ENCODE peak calls at places on chromosomes 1 and 21, in eight cellular contexts. V is ovary, X is IMR-90, R is heart right ventricle, Q is AG09309, C is H7, W is cardiac muscle cell, F is transverse colon. K is an unnamed sample.

GRCh38 chr21:45636921-45637646 is 6.4 kb upstream of the PCBP3 start:
- DNase-seq in Q (no peak), V (no peak), W (no peak), X (no peak), F (no peak), R (no peak), C (peak), K (no peak)

GRCh38 chr1:205423248-205423647 is 1.4 kb upstream of the LEMD1 start:
- DNase-seq in R (no peak), V (no peak), C (no peak), Q (no peak), F (no peak), W (no peak), X (no peak), K (no peak)

GRCh38 chr1:116350097-116350645 is 22.9 kb upstream of the ATP1A1 start:
- DNase-seq in R (no peak), V (no peak), Q (no peak), C (no peak), X (no peak), F (no peak), W (no peak), K (no peak)

GRCh38 chr1:27027575-27028250 is 15.1 kb upstream of the TENT5B start:
- DNase-seq in C (no peak), W (no peak), X (no peak), Q (no peak), F (no peak), V (no peak), R (no peak), K (no peak)

GRCh38 chr1:116721608-116722007 is 32.6 kb upstream of the CD2 start:
- DNase-seq in Q (no peak), W (no peak), F (no peak), R (no peak), X (no peak), V (no peak), C (no peak), K (no peak)

GRCh38 chr1:193754732-193755427 is 568.5 kb upstream of the B3GALT2 start:
- DNase-seq in R (no peak), C (peak), X (no peak), V (no peak), Q (no peak), W (no peak), F (no peak), K (no peak)

GRCh38 chr1:30009720-30010119 is 713.7 kb downstream of the MATN1 start:
- DNase-seq in W (no peak), X (no peak), C (no peak), V (no peak), Q (no peak), F (no peak), R (no peak), K (no peak)

GRCh38 chr1:13921190-13921589 is 221.2 kb downstream of the PRDM2 start:
- DNase-seq in F (no peak), W (no peak), R (no peak), C (no peak), X (no peak), V (no peak), Q (no peak), K (no peak)

GRCh38 chr1:108038837-108039236 is 73.9 kb upstream of the VAV3 start:
- DNase-seq in V (no peak), X (no peak), W (no peak), R (no peak), C (no peak), F (no peak), Q (no peak), K (no peak)

GRCh38 chr1:9084883-9085282 is 15.4 kb upstream of the SLC2A5 start:
- DNase-seq in W (no peak), F (no peak), V (peak), R (peak), Q (no peak), X (no peak), C (no peak), K (no peak)

GRCh38 chr1:69572921-69573320 is 5.2 kb downstream of the LRRC7 start:
- DNase-seq in R (no peak), Q (no peak), C (no peak), X (no peak), V (no peak), F (no peak), W (no peak), K (no peak)

GRCh38 chr1:23010734-23011449 is 4.8 kb downstream of the TEX46 start:
- DNase-seq in X (peak), Q (peak), C (no peak), W (no peak), F (no peak), V (no peak), R (no peak), K (no peak)

GRCh38 chr1:9780554-9781110 is 43.1 kb downstream of the CLSTN1 start:
- DNase-seq in C (no peak), W (no peak), R (no peak), V (no peak), Q (no peak), F (no peak), X (no peak), K (no peak)

GRCh38 chr1:6489799-6490180 is 1.7 kb downstream of the PLEKHG5 start:
- DNase-seq in C (peak), Q (no peak), V (peak), X (peak), W (peak), F (peak), R (peak), K (peak)

GRCh38 chr1:151908228-151908691 is 1.1 kb downstream of the THEM4 start:
- DNase-seq in Q (no peak), W (no peak), C (peak), V (no peak), X (peak), R (no peak), F (no peak), K (no peak)

GRCh38 chr21:31731802-31732537 is at the start of gene SCAF4:
- DNase-seq in Q (no peak), V (peak), W (peak), R (peak), F (peak), C (peak), X (peak), K (peak)

GRCh38 chr1:184890539-184890973 is 83.8 kb downstream of the NIBAN1 start:
- DNase-seq in V (no peak), W (peak), R (no peak), Q (no peak), F (no peak), X (peak), C (no peak), K (no peak)

DNA sequence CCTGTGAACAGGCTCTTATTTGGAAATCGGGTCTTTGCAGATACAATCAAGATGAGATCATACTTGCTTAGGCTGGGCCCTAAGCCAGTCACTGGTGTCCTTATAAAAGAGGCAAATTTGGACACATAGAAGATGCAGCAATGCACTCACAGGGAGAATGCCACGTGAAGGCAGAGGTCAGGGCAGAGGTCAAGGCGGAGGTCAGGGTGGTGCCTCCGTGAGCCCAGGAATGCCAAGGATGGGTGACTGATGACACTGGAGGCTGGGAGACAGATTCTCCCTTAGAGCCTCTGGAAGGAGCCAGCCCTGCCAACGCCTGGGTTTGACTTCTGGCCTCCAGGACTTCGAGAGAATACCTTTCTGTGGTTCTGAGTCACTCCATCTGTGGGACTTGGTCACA is 22.8 kb upstream of the C1orf174 start:
- DNase-seq in X (no peak), F (no peak), W (no peak), R (no peak), V (no peak), C (no peak), Q (no peak), K (no peak)
- H3K4me3 ChIP-seq in X (no peak), F (no peak), W (no peak), R (no peak), V (no peak), C (no peak), Q (no peak), K (no peak)

DNA sequence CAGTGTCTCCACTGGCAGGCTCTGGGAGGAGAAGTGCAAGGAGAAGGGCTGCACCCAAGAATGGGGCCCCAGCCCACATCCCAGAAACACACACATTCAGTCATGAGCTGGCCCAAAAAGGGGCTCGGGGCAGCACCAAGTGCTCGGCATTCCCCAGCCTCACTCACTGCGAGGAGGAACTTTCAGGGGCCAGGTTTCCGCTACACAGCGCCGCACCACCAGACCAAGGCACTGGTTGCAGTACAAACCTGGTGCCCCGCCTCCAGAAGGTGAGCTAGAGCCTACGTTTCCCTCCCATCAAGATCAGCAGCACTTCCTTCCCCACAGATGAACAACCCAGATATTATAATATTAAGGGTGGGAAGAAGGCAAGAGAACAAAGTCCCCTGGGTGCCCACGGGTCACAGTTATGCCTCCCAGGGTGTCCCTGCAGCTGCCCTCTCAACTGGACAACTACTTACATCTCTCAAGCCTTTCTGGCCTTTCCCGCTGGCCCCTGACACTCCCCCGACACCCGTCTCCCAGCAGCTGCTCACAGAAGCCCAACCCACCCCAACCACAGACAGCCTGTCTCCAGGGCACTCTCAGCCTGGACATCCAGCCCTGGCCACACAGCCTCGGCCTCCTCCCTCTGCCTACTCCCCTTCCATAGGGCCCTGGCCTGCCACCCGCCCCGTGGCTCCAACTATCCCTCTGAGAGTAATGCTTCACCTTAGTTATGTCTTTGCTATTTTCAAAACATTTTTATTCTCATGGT is 3.8 kb downstream of the PBXIP1 start:
- DNase-seq in F (peak), Q (no peak), R (no peak), X (no peak), V (peak), W (peak), C (no peak), K (no peak)
- H3K4me3 ChIP-seq in F (no peak), Q (no peak), R (no peak), X (no peak), V (no peak), W (no peak), C (no peak), K (no peak)

GRCh38 chr1:79787631-79788030 is 781.1 kb upstream of the ADGRL4 start:
- DNase-seq in Q (no peak), R (no peak), C (no peak), W (no peak), V (no peak), X (no peak), F (no peak), K (no peak)

GRCh38 chr1:79796434-79796833 is 789.9 kb upstream of the ADGRL4 start:
- DNase-seq in R (no peak), Q (no peak), X (no peak), V (no peak), F (no peak), W (no peak), C (no peak), K (no peak)

GRCh38 chr1:79790950-79791349 is 784.4 kb upstream of the ADGRL4 start:
- DNase-seq in V (no peak), R (no peak), C (no peak), W (no peak), Q (no peak), F (no peak), X (peak), K (no peak)

GRCh38 chr1:79792212-79792575 is 785.7 kb upstream of the ADGRL4 start:
- DNase-seq in C (no peak), F (no peak), R (no peak), Q (no peak), W (no peak), X (peak), V (no peak), K (peak)

GRCh38 chr1:79791488-79792211 is 785.1 kb upstream of the ADGRL4 start:
- DNase-seq in X (no peak), V (no peak), R (no peak), F (no peak), Q (no peak), C (no peak), W (no peak), K (no peak)
- H3K4me3 ChIP-seq in X (no peak), V (no peak), R (no peak), F (no peak), Q (no peak), C (no peak), W (no peak), K (no peak)

DNA sequence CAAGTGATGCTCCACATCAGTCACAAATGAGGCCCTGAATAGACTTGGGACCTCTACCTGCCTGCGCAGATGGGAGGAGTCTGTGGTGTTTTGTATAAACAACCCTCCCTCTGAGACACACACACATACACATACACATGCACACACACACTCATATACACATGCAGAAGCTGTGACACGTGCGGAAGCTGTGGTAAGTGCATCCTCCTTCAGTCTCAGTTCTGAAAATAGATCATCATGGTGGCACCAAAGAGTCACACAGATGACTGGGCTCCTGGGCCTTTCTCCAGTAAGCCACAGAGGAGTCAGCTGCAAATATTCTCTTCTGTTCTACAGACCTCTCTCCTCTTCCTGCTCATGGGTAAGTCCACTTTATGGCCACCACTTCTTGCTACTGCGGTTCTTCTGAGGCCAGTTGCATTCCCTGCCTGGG is at the start of gene LY9:
- DNase-seq in C (no peak), W (no peak), X (no peak), V (no peak), F (peak), R (no peak), Q (no peak), K (no peak)
- H3K4me3 ChIP-seq in C (no peak), W (no peak), X (no peak), V (no peak), F (no peak), R (no peak), Q (no peak), K (no peak)

DNA sequence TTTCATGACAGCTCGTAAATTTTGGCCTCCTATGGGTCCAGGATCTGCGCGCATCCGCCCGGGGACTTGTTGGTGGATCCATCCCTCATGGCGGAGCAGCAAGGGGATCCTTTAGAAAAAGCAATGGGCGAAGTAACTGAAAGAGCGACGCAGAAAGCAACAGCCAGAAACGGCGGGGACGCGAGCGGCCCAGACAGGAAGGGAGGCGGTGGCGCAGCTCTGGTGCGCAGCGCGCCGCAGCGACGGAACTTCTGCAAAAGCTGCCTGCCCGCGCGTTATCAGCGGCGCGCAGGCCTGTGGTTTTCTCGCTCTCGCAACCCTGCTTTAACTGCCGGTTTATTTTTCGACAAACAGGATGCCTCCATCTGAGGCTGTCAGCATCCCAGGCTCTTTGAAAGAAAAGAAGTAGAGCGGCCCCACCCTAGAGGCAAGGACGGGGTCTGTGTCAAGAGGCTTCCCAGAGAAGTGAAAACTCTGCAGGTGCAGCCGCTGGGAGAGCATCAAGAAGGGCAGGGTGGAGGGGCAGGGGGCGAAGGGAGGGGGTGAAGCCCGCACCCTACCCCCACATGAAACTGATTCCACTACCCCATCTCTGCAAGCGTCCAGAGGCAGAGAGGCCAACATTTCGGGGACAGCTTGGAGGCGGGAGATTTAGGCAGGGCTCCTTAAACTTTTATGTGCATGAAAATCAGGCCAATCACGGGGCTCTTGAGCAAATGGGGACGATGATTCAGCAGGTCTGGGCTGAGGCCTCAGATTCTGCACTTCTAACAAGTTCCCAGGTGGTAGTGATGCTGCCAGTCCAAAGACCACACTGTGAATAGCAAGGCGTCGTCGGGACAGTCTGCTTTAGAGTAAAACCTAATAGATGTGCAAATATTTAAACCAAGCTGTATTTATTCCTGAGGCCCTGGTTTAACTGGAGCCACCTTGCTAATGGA is 22.2 kb downstream of the RUNX1 start:
- DNase-seq in Q (no peak), X (peak), R (peak), V (peak), W (peak), F (peak), C (peak), K (no peak)
- H3K4me3 ChIP-seq in Q (peak), X (peak), R (peak), V (no peak), W (no peak), F (peak), C (peak), K (peak)

DNA sequence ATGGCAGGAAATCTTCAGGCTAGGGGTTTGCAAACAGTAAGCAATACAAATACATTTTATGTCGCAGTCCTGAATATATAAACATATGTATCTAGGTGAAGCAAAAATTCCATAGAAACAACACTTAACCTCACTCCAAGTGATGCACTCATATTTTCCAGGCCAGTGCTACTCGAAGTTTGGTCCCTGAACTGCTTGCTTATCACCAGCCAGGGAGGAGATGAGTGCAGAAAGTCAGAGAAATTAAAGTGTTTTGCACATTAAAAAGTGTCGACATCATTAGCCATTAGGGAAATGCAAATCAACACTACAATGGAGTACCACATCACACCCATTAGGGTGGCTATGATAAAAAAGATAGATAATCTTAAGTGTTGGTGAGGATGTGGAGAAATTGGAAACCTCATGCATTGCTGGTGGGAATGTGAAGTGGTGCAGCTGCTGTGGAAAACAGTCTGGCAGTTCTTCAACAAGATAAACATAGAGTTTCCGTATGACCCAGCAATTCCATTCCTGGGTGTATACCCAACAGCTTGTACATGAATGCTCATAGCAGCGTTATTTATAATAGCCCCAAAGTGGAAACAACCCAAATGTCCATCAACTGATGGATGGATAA is 70.5 kb upstream of the CSF1 start:
- DNase-seq in V (no peak), W (no peak), F (no peak), R (no peak), Q (no peak), X (peak), C (no peak), K (no peak)
- H3K4me3 ChIP-seq in V (no peak), W (no peak), F (no peak), R (no peak), Q (no peak), X (no peak), C (no peak), K (no peak)

DNA sequence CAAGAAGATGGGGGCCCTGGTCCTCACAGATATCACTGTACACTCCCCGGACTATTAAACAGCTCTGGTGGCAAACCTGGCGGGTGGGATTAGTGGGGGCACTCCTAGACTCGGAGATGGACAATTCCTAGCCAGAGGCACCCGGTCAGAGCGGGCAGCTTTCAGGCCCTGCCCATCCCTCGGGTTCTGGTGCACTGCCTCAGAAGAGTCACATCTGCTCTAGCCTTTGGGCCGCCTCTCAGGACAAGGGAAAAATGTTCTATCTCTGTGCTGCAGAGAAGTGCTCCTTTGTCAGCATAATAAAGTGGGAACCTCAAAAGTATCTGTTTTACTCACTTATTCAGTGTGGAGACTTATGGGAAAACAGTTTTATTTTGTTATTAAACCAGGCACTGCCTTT is 10.0 kb downstream of the CREG1 start:
- DNase-seq in Q (no peak), R (no peak), C (no peak), X (no peak), F (no peak), W (no peak), V (no peak), K (no peak)
- H3K4me3 ChIP-seq in Q (no peak), R (no peak), C (no peak), X (no peak), F (no peak), W (no peak), V (no peak), K (no peak)

DNA sequence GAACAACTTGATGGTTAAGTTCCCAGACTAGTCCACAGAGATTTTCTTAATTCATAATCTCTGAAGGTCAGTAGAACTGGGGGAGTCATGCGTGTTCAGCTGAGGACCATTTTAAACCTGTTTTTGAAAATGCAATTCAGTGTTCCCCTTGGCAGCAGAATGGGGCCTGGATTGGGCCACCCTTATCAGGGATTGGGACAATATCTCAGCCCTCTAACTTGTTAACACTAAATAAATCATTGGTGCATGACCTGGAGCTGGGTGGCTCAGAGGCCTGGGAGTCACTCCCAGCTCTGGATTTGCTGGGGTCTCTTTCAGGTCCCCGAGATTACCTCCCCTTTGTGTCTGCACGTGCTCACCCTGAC is 55.3 kb downstream of the MRPS6 start:
- DNase-seq in R (peak), F (no peak), W (peak), X (no peak), V (no peak), Q (no peak), C (no peak), K (no peak)
- H3K4me3 ChIP-seq in R (no peak), F (no peak), W (no peak), X (no peak), V (no peak), Q (no peak), C (no peak), K (no peak)

GRCh38 chr1:181128592-181129497 is 40.3 kb downstream of the IER5 start:
- DNase-seq in V (no peak), R (no peak), X (no peak), F (peak), Q (no peak), W (no peak), C (peak), K (no peak)
- H3K4me3 ChIP-seq in V (no peak), R (no peak), X (no peak), F (no peak), Q (no peak), W (no peak), C (no peak), K (no peak)